ENCODE peak calls at places on chromosome 4, in six cellular contexts. I, U, Z, P, S and D are unnamed samples.

GRCh38 chr4:184671101-184671500 is 21.6 kb downstream of the PRIMPOL start:
- DNase-seq in Z (no peak), S (no peak), P (no peak), I (no peak), U (no peak), D (no peak)

GRCh38 chr4:24657768-24658617 is 73.6 kb upstream of the DHX15 start:
- DNase-seq in S (peak; percentile 99), I (no peak), P (peak; percentile 96), U (peak; percentile 32), Z (peak; percentile 49), D (peak; percentile 42)

GRCh38 chr4:124631760-124632159 is 80.8 kb downstream of the ANKRD50 start:
- DNase-seq in P (peak; percentile 97), Z (peak; percentile 82), U (no peak), I (no peak), S (peak; percentile 96), D (no peak)

GRCh38 chr4:133868856-133869255 is 332.7 kb downstream of the PABPC4L start:
- DNase-seq in S (no peak), U (no peak), P (no peak), Z (no peak), I (no peak), D (no peak)

GRCh38 chr4:158315706-158316105 is 105.4 kb downstream of the TMEM144 start:
- DNase-seq in I (no peak), P (peak; percentile 61), Z (no peak), S (no peak), U (no peak), D (no peak)

GRCh38 chr4:88857588-88857987 is 160.0 kb upstream of the NAP1L5 start:
- DNase-seq in S (no peak), I (no peak), U (no peak), Z (no peak), P (peak; percentile 4), D (no peak)

GRCh38 chr4:145098675-145099037 is 545 bp downstream of the ABCE1 start:
- DNase-seq in I (peak; percentile 17), U (peak; percentile 41), P (peak; percentile 69), S (peak; percentile 26), Z (peak; percentile 50), D (peak; percentile 37)

GRCh38 chr4:143084566-143084965 is 100.2 kb upstream of the USP38 start:
- DNase-seq in S (peak; percentile 1), Z (no peak), I (no peak), U (no peak), P (peak; percentile 3), D (no peak)

GRCh38 chr4:125780159-125780558 is 465.4 kb downstream of the FAT4 start:
- DNase-seq in I (no peak), P (no peak), Z (no peak), S (no peak), U (no peak), D (no peak)

GRCh38 chr4:83552085-83552484 is 16.2 kb downstream of the GPAT3 start:
- DNase-seq in U (no peak), I (no peak), P (peak; percentile 95), Z (no peak), S (no peak), D (no peak)

GRCh38 chr4:93710101-93710846 is 118.3 kb upstream of the ATOH1 start:
- DNase-seq in U (peak; percentile 6), I (no peak), S (no peak), Z (no peak), P (peak; percentile 26), D (no peak)

GRCh38 chr4:121950212-121950679 is 1.6 kb downstream of the TRPC3 start:
- DNase-seq in U (peak; percentile 88), Z (peak; percentile 98), P (peak; percentile 55), I (peak; percentile 55), S (no peak), D (peak; percentile 89)

GRCh38 chr4:17103231-17103630 is 204.8 kb upstream of the LDB2 start:
- DNase-seq in Z (peak; percentile 22), S (no peak), I (no peak), U (no peak), P (peak; percentile 51), D (no peak)

GRCh38 chr4:6088950-6089349 is 70.7 kb upstream of the C4orf50 start:
- DNase-seq in Z (no peak), P (no peak), I (no peak), U (no peak), S (no peak), D (no peak)

GRCh38 chr4:14580061-14580460 is 422.2 kb upstream of the CPEB2 start:
- DNase-seq in P (no peak), S (no peak), I (no peak), U (no peak), Z (no peak), D (no peak)

GRCh38 chr4:1985780-1986577 is 22.8 kb downstream of the NELFA start:
- DNase-seq in U (no peak), P (no peak), Z (peak; percentile 82), I (no peak), S (no peak), D (peak; percentile 20)

GRCh38 chr4:74475946-74476345 is 31.0 kb downstream of the AREG start:
- DNase-seq in I (no peak), Z (no peak), U (no peak), S (no peak), P (no peak), D (no peak)

GRCh38 chr4:180538384-180539052 is 1704.7 kb upstream of the TENM3 start:
- DNase-seq in I (no peak), P (no peak), S (no peak), Z (no peak), U (no peak), D (no peak)

GRCh38 chr4:181959121-181959520 is 284.1 kb upstream of the TENM3 start:
- DNase-seq in U (no peak), I (no peak), S (peak; percentile 88), P (peak; percentile 87), Z (no peak), D (no peak)

GRCh38 chr4:184100297-184100885 is 117.3 kb downstream of the ENPP6 start:
- DNase-seq in P (peak; percentile 8), S (no peak), Z (no peak), U (peak; percentile 66), I (no peak), D (peak; percentile 80)